ENCODE peak calls at places on chromosomes 3 and 15, in nine cellular contexts. L is aorta, E is astrocyte, B is ovary, A is HCT116, F is GM23248, K is keratinocyte, W is GM23338, J is pancreas. X is an unnamed sample. For H3K4me1, the result is how much of the 10 kb centered on the place peaks cover.

GRCh38 chr15:70062321-70062956 is 35.3 kb downstream of the TLE3 start:
- DNase-seq in J (peak), F (no peak), A (no peak), K (no peak), E (peak), B (peak), W (no peak), L (no peak), X (peak)

GRCh38 chr3:186217820-186218164 is 108.9 kb upstream of the ETV5 start:
- DNase-seq in J (no peak), E (peak), B (no peak), L (no peak), K (no peak), W (no peak), F (no peak), A (no peak), X (no peak)

GRCh38 chr3:152328841-152329240 is 60.1 kb downstream of the MBNL1 start:
- DNase-seq in F (peak), E (peak), A (peak), L (no peak), W (no peak), J (no peak), B (no peak), K (peak), X (no peak)

GRCh38 chr3:119643528-119643927 is 16.9 kb downstream of the POPDC2 start:
- DNase-seq in E (peak), W (no peak), K (no peak), F (peak), J (no peak), A (peak), B (no peak), L (no peak), X (no peak)

GRCh38 chr15:94168250-94168649 is 63.1 kb upstream of the MCTP2 start:
- DNase-seq in J (no peak), L (no peak), K (no peak), A (peak), B (no peak), W (peak), F (peak), E (no peak), X (no peak)

GRCh38 chr15:99635794-99636193 is 70.0 kb downstream of the MEF2A start:
- DNase-seq in E (no peak), A (no peak), W (no peak), L (no peak), J (no peak), B (no peak), K (no peak), F (no peak), X (no peak)

GRCh38 chr15:60795889-60796288 is 316.9 kb upstream of the ICE2 start:
- DNase-seq in J (no peak), F (no peak), L (no peak), B (no peak), E (no peak), A (no peak), K (no peak), W (no peak), X (no peak)

GRCh38 chr3:125057186-125057850 is 1.5 kb upstream of the HEG1 start:
- DNase-seq in B (no peak), E (peak), L (no peak), W (no peak), K (peak), A (no peak), F (peak), J (no peak), X (no peak)

GRCh38 chr15:63041982-63042878 is at the start of gene TPM1:
- DNase-seq in E (peak), J (peak), W (peak), A (no peak), F (peak), B (peak), K (no peak), L (peak), X (peak)

GRCh38 chr3:114848087-114848486 is 299.0 kb downstream of the ZBTB20 start:
- DNase-seq in A (no peak), E (no peak), B (no peak), J (no peak), L (no peak), F (no peak), W (no peak), K (no peak), X (no peak)

GRCh38 chr3:57143886-57144459 is 21.2 kb downstream of the IL17RD start:
- DNase-seq in L (no peak), E (no peak), J (no peak), W (no peak), F (no peak), A (no peak), B (no peak), K (no peak), X (no peak)

GRCh38 chr3:169145551-169145950 is 518.0 kb downstream of the MECOM start:
- DNase-seq in W (no peak), J (no peak), A (no peak), L (no peak), E (no peak), B (no peak), F (peak), K (no peak), X (no peak)

GRCh38 chr15:45110256-45110820 is 3.6 kb downstream of the DUOX2 start:
- DNase-seq in J (no peak), L (no peak), F (no peak), W (peak), K (no peak), A (no peak), E (no peak), B (no peak), X (no peak)

GRCh38 chr15:35166730-35167359 is 81.8 kb upstream of the NANOGP8 start:
- DNase-seq in J (no peak), E (no peak), A (no peak), W (no peak), B (no peak), F (no peak), L (no peak), K (no peak), X (no peak)

GRCh38 chr3:41338276-41338675 is 139.0 kb downstream of the CTNNB1 start:
- DNase-seq in A (no peak), W (no peak), K (no peak), B (no peak), J (no peak), L (no peak), F (peak), E (peak), X (no peak)

GRCh38 chr15:83284563-83285283 is at the start of gene BNC1:
- DNase-seq in A (no peak), E (no peak), F (no peak), K (no peak), L (no peak), W (peak), J (no peak), B (no peak), X (peak)

GRCh38 chr3:141996437-141996836 is 120.0 kb downstream of the ATP1B3 start:
- DNase-seq in W (no peak), E (no peak), K (no peak), L (no peak), J (no peak), A (no peak), F (peak), B (no peak), X (no peak)

GRCh38 chr3:15050405-15051092 is 14.6 kb downstream of the MRPS25 start:
- DNase-seq in L (no peak), B (no peak), E (no peak), F (no peak), W (no peak), J (no peak), A (no peak), K (no peak), X (no peak)

DNA sequence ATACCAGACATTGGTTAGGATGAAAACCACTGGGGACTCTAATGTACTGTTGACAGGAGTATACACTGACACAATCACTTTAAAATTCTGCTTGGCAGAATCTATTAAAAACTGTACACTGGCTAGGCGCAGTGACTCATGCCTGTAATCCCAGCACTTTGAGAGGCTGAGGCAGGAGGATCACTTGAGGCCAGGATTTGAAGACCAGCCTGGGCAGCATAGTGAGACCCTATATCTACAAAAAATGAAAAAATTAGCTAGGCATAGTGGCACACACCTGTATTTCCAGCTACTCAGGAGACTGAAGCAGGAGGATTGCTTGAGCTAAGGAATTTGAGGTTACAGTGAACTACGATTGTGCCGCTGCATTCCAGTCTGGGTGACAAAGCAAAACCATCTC is 87.9 kb downstream of the NEO1 start:
- DNase-seq in A (no peak), J (no peak), K (no peak), F (no peak), W (no peak), B (no peak), E (no peak), L (no peak), X (no peak)
- H3K4me1 ChIP-seq in A (under half), J (under half), K (under half), F (under half), W (under half), B (under half), E (under half), L (under half), X (under half)

GRCh38 chr3:5143459-5143858 is 21.4 kb downstream of the ARL8B start:
- DNase-seq in K (no peak), A (no peak), W (no peak), J (no peak), B (no peak), L (no peak), E (no peak), F (no peak), X (no peak)

GRCh38 chr3:5138214-5138981 is 16.3 kb downstream of the ARL8B start:
- DNase-seq in J (no peak), L (no peak), A (no peak), W (no peak), B (no peak), E (peak), F (peak), K (no peak), X (no peak)

GRCh38 chr3:5136619-5137429 is 14.7 kb downstream of the ARL8B start:
- DNase-seq in K (no peak), W (peak), A (no peak), F (peak), E (peak), J (no peak), L (no peak), B (no peak), X (no peak)

GRCh38 chr3:5141760-5142159 is 19.7 kb downstream of the ARL8B start:
- DNase-seq in L (no peak), A (no peak), J (no peak), B (no peak), W (no peak), E (no peak), K (no peak), F (no peak), X (no peak)

GRCh38 chr3:5140230-5140621 is 18.1 kb downstream of the ARL8B start:
- DNase-seq in F (no peak), A (no peak), B (no peak), L (no peak), K (no peak), J (no peak), W (no peak), E (no peak), X (no peak)
- H3K4me1 ChIP-seq in F (under half), A (under half), B (under half), L (under half), K (under half), J (under half), W (under half), E (under half), X (half or more)

GRCh38 chr3:160768918-160769317 is 12.9 kb downstream of the PPM1L start:
- DNase-seq in A (no peak), W (no peak), E (no peak), B (no peak), K (no peak), L (no peak), F (no peak), J (no peak), X (no peak)

GRCh38 chr3:160765211-160765610 is 9.2 kb downstream of the PPM1L start:
- DNase-seq in E (no peak), F (no peak), B (no peak), W (no peak), A (no peak), L (no peak), J (no peak), K (no peak), X (no peak)

GRCh38 chr3:160771811-160772459 is 15.9 kb downstream of the PPM1L start:
- DNase-seq in L (no peak), K (no peak), W (no peak), E (no peak), B (no peak), F (no peak), J (no peak), A (no peak), X (no peak)

GRCh38 chr3:160763073-160763472 is 7.0 kb downstream of the PPM1L start:
- DNase-seq in F (no peak), W (no peak), K (no peak), A (no peak), E (no peak), L (no peak), B (no peak), J (no peak), X (no peak)

GRCh38 chr3:160768031-160768430 is 12.0 kb downstream of the PPM1L start:
- DNase-seq in L (no peak), E (no peak), B (no peak), J (no peak), F (no peak), K (no peak), W (no peak), A (no peak), X (no peak)
- H3K4me1 ChIP-seq in L (under half), E (under half), B (under half), J (under half), F (under half), K (under half), W (under half), A (under half), X (under half)

GRCh38 chr3:4008205-4008604 is 209.0 kb downstream of the LRRN1 start:
- DNase-seq in A (no peak), F (no peak), E (no peak), W (no peak), J (no peak), L (no peak), K (no peak), B (no peak), X (no peak)

GRCh38 chr3:4006288-4006687 is 207.1 kb downstream of the LRRN1 start:
- DNase-seq in W (no peak), A (no peak), B (no peak), J (no peak), K (no peak), F (no peak), E (no peak), L (peak), X (no peak)

GRCh38 chr3:4011136-4011535 is 211.9 kb downstream of the LRRN1 start:
- DNase-seq in A (no peak), F (no peak), J (no peak), E (no peak), W (no peak), B (no peak), L (no peak), K (no peak), X (no peak)
- H3K4me1 ChIP-seq in A (under half), F (under half), J (under half), E (under half), W (under half), B (under half), L (under half), K (under half), X (under half)

DNA sequence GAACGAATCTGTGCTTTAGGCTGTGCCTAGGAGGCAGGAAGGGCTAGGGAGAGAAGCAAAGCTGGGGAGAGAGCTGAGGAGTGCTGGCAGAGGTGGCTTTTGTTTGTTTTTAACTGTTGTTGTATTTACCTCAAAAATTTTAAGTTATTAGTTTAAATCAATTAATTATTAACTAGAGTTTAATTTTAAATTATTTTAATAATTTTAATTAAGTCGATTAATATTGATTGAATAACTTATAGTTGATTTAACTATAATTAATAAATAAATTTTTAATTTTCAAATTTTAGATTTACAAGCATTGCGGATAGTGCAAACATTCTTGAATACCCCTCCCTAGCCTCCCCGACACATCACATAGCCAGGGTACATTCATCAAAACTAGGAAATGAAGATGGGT is 30.6 kb downstream of the KLF15 start:
- DNase-seq in F (no peak), K (no peak), A (no peak), W (no peak), B (no peak), L (no peak), E (no peak), J (no peak), X (no peak)
- H3K4me1 ChIP-seq in F (under half), K (under half), A (under half), W (under half), B (under half), L (under half), E (under half), J (under half), X (under half)

GRCh38 chr3:16881896-16882645 is 2.7 kb upstream of the PLCL2 start:
- DNase-seq in L (peak), B (no peak), F (peak), K (no peak), E (no peak), A (no peak), W (no peak), J (no peak), X (no peak)

GRCh38 chr3:16884748-16885587 is at the start of gene PLCL2:
- DNase-seq in F (peak), J (peak), E (no peak), A (no peak), L (peak), B (peak), W (peak), K (no peak), X (peak)

GRCh38 chr3:16884084-16884747 is 539 bp upstream of the PLCL2 start:
- DNase-seq in J (peak), L (peak), K (no peak), B (peak), A (no peak), W (peak), F (peak), E (no peak), X (peak)

GRCh38 chr3:16883057-16883725 is 1.6 kb upstream of the PLCL2 start:
- DNase-seq in L (no peak), W (peak), F (peak), B (peak), A (no peak), K (no peak), E (no peak), J (no peak), X (no peak)

DNA sequence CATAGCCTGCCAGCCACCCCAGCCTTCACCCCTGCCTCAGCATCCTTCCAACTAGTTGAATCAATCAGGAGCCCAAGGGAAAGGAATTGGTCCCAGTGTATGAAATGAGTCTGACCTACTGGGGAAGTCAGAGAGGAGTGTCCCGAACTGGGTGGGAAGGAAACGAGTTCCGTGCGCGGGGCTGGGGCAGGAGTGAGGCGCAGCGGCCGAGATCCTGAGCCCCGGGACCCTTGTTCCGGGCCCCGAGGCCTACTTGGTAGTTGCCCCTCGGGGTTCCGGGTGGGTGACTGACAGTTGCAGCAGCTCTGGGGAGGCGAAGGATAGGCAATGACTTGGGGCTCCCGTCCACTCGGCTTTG is 1.1 kb upstream of the PLCL2 start:
- DNase-seq in L (no peak), E (no peak), J (no peak), B (no peak), K (no peak), A (no peak), F (no peak), W (no peak), X (no peak)
- H3K4me1 ChIP-seq in L (under half), E (under half), J (under half), B (under half), K (under half), A (under half), F (under half), W (under half), X (under half)